ENCODE peak calls at places on chromosomes 12 and 14, in seven cellular contexts. E, U, K, G, S, B and Y are unnamed samples.
A peak's percentile ranks its signal among the peaks of the same experiment; 100 is the strongest.

GRCh38 chr14:32588448-32589320 is 259.6 kb downstream of the AKAP6 start:
- DNase-seq in E (no peak), U (no peak), K (no peak), G (no peak), S (no peak), B (peak; percentile 40), Y (no peak)

GRCh38 chr14:61188196-61188595 is 92.9 kb downstream of the TMEM30B start:
- DNase-seq in E (peak; percentile 20), U (no peak), K (no peak), G (peak; percentile 75), S (no peak), B (no peak), Y (no peak)

GRCh38 chr14:23028800-23029199 is 5.9 kb downstream of the PSMB5 start:
- DNase-seq in E (no peak), U (no peak), K (no peak), G (no peak), S (no peak), B (peak; percentile 36), Y (no peak)

GRCh38 chr14:93719234-93719633 is 69.1 kb downstream of the PRIMA1 start:
- DNase-seq in E (no peak), U (no peak), K (no peak), G (peak; percentile 46), S (no peak), B (no peak), Y (no peak)

GRCh38 chr14:68797180-68797670 is 4.4 kb upstream of the ZFP36L1 start:
- DNase-seq in E (no peak), U (no peak), K (no peak), G (peak; percentile 60), S (peak; percentile 7), B (no peak), Y (no peak)

GRCh38 chr14:97027256-97027999 is 230.2 kb downstream of the VRK1 start:
- DNase-seq in E (no peak), U (no peak), K (no peak), G (no peak), S (no peak), B (no peak), Y (no peak)

GRCh38 chr14:30790827-30791226 is 83.5 kb upstream of the COCH start:
- DNase-seq in E (no peak), U (no peak), K (no peak), G (no peak), S (no peak), B (no peak), Y (no peak)

GRCh38 chr12:6772331-6772695 is at the start of gene LAG3:
- DNase-seq in E (no peak), U (no peak), K (no peak), G (no peak), S (no peak), B (no peak), Y (no peak)

GRCh38 chr12:51449569-51450246 is 25.1 kb downstream of the SLC4A8 start:
- DNase-seq in E (peak; percentile 21), U (no peak), K (no peak), G (no peak), S (no peak), B (no peak), Y (no peak)

GRCh38 chr14:51540364-51540763 is 111.3 kb upstream of the FRMD6 start:
- DNase-seq in E (no peak), U (no peak), K (no peak), G (no peak), S (no peak), B (no peak), Y (no peak)

GRCh38 chr12:64181504-64182291 is 40.4 kb downstream of the KICS2 start:
- DNase-seq in E (peak; percentile 74), U (no peak), K (peak; percentile 94), G (peak; percentile 83), S (peak; percentile 69), B (peak; percentile 99), Y (peak; percentile 23)

GRCh38 chr12:46433829-46434228 is 61.3 kb upstream of the SLC38A2 start:
- DNase-seq in E (no peak), U (no peak), K (no peak), G (no peak), S (no peak), B (no peak), Y (no peak)

GRCh38 chr14:70000601-70001000 is 121.4 kb downstream of the SMOC1 start:
- DNase-seq in E (no peak), U (no peak), K (no peak), G (no peak), S (no peak), B (peak; percentile 59), Y (no peak)

GRCh38 chr12:127809236-127809635 is 457.7 kb upstream of the TMEM132C start:
- DNase-seq in E (peak; percentile 73), U (no peak), K (no peak), G (peak; percentile 68), S (no peak), B (peak; percentile 91), Y (no peak)

GRCh38 chr14:69924181-69924580 is 45.0 kb downstream of the SMOC1 start:
- DNase-seq in E (no peak), U (no peak), K (no peak), G (no peak), S (no peak), B (peak; percentile 33), Y (no peak)

GRCh38 chr14:34797747-34798583 is 77.2 kb downstream of the BAZ1A start:
- DNase-seq in E (no peak), U (no peak), K (no peak), G (no peak), S (no peak), B (no peak), Y (no peak)

GRCh38 chr12:113339540-113339939 is 4.6 kb upstream of the SLC8B1 start:
- DNase-seq in E (no peak), U (no peak), K (no peak), G (no peak), S (no peak), B (no peak), Y (no peak)

GRCh38 chr12:115960868-115961802 is 316.4 kb downstream of the MED13L start:
- DNase-seq in E (no peak), U (no peak), K (no peak), G (no peak), S (no peak), B (no peak), Y (no peak)

GRCh38 chr12:7151532-7151931 is 21.4 kb downstream of the CLSTN3 start:
- DNase-seq in E (peak; percentile 63), U (no peak), K (no peak), G (no peak), S (no peak), B (no peak), Y (no peak)

GRCh38 chr12:75636607-75637006 is 125.2 kb upstream of the KRR1 start:
- DNase-seq in E (no peak), U (no peak), K (no peak), G (no peak), S (no peak), B (no peak), Y (no peak)

GRCh38 chr12:106248849-106249371 is 1.1 kb upstream of the CKAP4 start:
- DNase-seq in E (peak; percentile 37), U (no peak), K (no peak), G (peak; percentile 70), S (peak; percentile 54), B (peak; percentile 47), Y (no peak)

GRCh38 chr12:64946132-64946829 is 121.8 kb downstream of the TBC1D30 start:
- DNase-seq in E (peak; percentile 87), U (no peak), K (no peak), G (no peak), S (peak; percentile 31), B (peak; percentile 41), Y (peak; percentile 24)

GRCh38 chr12:4416276-4416675 is 29.3 kb downstream of the FGF6 start:
- DNase-seq in E (no peak), U (no peak), K (no peak), G (no peak), S (no peak), B (no peak), Y (no peak)

GRCh38 chr12:4421590-4422031 is 24.0 kb downstream of the FGF6 start:
- DNase-seq in E (peak; percentile 7), U (no peak), K (peak; percentile 23), G (no peak), S (peak; percentile 51), B (peak; percentile 16), Y (no peak)

GRCh38 chr12:4417471-4417870 is 28.1 kb downstream of the FGF6 start:
- DNase-seq in E (no peak), U (no peak), K (no peak), G (no peak), S (no peak), B (no peak), Y (no peak)

GRCh38 chr12:4422985-4423384 is 22.6 kb downstream of the FGF6 start:
- DNase-seq in E (no peak), U (no peak), K (no peak), G (no peak), S (no peak), B (no peak), Y (no peak)

GRCh38 chr12:4418913-4419312 is 26.7 kb downstream of the FGF6 start:
- DNase-seq in E (no peak), U (no peak), K (no peak), G (no peak), S (no peak), B (no peak), Y (no peak)
- H3K4me1 ChIP-seq in E (no peaks in the 10 kb centered on the region), U (no peaks in the 10 kb centered on the region), K (no peaks in the 10 kb centered on the region), G (no peaks in the 10 kb centered on the region), S (no peaks in the 10 kb centered on the region), B (no peaks in the 10 kb centered on the region), Y (no peaks in the 10 kb centered on the region)

GRCh38 chr14:36241183-36241582 is 64.7 kb upstream of the PTCSC3 start:
- DNase-seq in E (no peak), U (no peak), K (no peak), G (no peak), S (no peak), B (no peak), Y (no peak)
- TF ChIP-seq CTCF in E (no peak), U (no peak), K (no peak), G (no peak), S (no peak), B (no peak), Y (no peak)

GRCh38 chr12:49342914-49343731 is 3.6 kb upstream of the DNAJC22 start:
- DNase-seq in E (no peak), U (no peak), K (no peak), G (no peak), S (no peak), B (no peak), Y (no peak)
- H3K4me1 ChIP-seq in E (peaks cover 40% of the 10 kb centered on the region), U (peaks cover 38% of the 10 kb centered on the region), K (peaks cover 24% of the 10 kb centered on the region), G (peaks cover 48% of the 10 kb centered on the region), S (peaks cover 55% of the 10 kb centered on the region), B (peaks cover 36% of the 10 kb centered on the region), Y (peaks cover 46% of the 10 kb centered on the region)

DNA sequence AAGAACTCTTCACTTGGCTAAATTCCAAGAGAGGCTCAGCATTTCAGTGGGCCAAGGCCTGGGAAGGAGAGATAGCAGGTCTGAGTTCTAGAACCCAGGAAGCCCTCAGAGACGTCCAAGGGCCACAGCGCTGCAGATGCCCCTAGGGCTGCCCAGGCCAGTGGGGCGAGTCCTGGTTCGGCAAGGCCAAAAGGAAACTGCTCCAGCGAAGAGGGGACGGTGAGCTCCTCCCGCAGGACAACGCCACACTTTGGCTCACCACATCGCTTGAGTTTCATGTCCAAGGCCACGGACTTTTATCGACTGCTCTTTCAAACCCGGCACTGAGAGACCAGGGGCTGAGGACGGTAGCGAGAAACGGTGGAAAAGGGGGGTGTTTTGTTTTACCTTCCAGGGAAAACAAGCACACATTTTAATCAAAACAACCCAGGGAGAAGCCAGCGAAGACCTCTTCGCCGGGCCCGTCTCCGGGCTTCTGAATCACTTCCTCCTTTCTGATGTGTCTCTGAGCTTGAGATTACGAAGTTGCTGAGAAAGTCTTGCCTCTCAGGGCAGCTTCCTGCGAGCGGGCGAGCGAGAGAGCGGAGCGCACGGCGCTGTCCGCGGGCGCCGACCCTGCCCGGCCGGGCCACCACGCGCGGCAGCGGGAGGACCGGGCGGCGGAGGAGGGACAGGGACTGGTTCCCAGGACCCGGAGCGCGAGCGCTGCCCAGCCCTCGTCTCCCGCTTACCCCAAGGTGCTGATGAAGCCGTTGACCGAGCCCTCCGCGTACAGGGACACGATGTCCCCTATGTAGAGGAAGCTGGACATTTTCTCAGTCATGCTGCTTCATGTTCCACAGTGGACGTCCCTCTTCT is 806 bp downstream of the ITPR2 start:
- DNase-seq in E (peak; percentile 78), U (no peak), K (no peak), G (peak; percentile 83), S (peak; percentile 66), B (peak; percentile 73), Y (peak; percentile 22)
- TF ChIP-seq CTCF in E (no peak), U (no peak), K (no peak), G (no peak), S (no peak), B (no peak), Y (no peak)